ENCODE peak calls at places on chromosomes 3 and 15, in nine cellular contexts. Q, T, R, L, G, B, Y, H and M are unnamed samples.

GRCh38 chr3:32816439-32817194 is 1.2 kb upstream of the TRIM71 start:
- DNase-seq in Q (no peak), T (peak), R (no peak), L (no peak), G (peak), B (no peak), Y (peak), H (no peak), M (peak)

GRCh38 chr3:159620873-159621272 is 367.8 kb upstream of the IL12A start:
- DNase-seq in Q (no peak), T (no peak), R (no peak), L (peak), G (no peak), B (peak), Y (no peak), H (peak), M (no peak)

GRCh38 chr3:121567649-121568048 is at the start of gene ARGFX:
- DNase-seq in Q (no peak), T (no peak), R (no peak), L (no peak), G (no peak), B (no peak), Y (no peak), H (no peak), M (no peak)

GRCh38 chr3:197083486-197083885 is 53.9 kb upstream of the MELTF start:
- DNase-seq in Q (no peak), T (no peak), R (no peak), L (peak), G (no peak), B (peak), Y (no peak), H (peak), M (no peak)

GRCh38 chr3:158148218-158148617 is 38.3 kb downstream of the RSRC1 start:
- DNase-seq in Q (no peak), T (no peak), R (no peak), L (no peak), G (no peak), B (no peak), Y (no peak), H (peak), M (no peak)

GRCh38 chr15:33374181-33375006 is 63.6 kb downstream of the RYR3 start:
- DNase-seq in Q (no peak), T (no peak), R (no peak), L (no peak), G (no peak), B (no peak), Y (no peak), H (no peak), M (no peak)

GRCh38 chr15:65081758-65082157 is 5.2 kb downstream of the KBTBD13 start:
- DNase-seq in Q (no peak), T (no peak), R (no peak), L (no peak), G (no peak), B (no peak), Y (no peak), H (peak), M (no peak)

GRCh38 chr3:192904632-192905289 is 12.9 kb downstream of the MB21D2 start:
- DNase-seq in Q (no peak), T (no peak), R (no peak), L (no peak), G (no peak), B (no peak), Y (no peak), H (no peak), M (no peak)

GRCh38 chr3:101279162-101279561 is 41.2 kb downstream of the IMPG2 start:
- DNase-seq in Q (no peak), T (no peak), R (no peak), L (no peak), G (no peak), B (no peak), Y (no peak), H (peak), M (no peak)

GRCh38 chr15:80476036-80476435 is 71.9 kb downstream of the ARNT2 start:
- DNase-seq in Q (no peak), T (no peak), R (no peak), L (no peak), G (no peak), B (no peak), Y (no peak), H (no peak), M (no peak)

GRCh38 chr3:117666316-117666715 is 956.7 kb downstream of the TUSC7 start:
- DNase-seq in Q (no peak), T (no peak), R (no peak), L (no peak), G (no peak), B (no peak), Y (no peak), H (no peak), M (no peak)

GRCh38 chr15:58536414-58536813 is 104.6 kb downstream of the LIPC start:
- DNase-seq in Q (no peak), T (no peak), R (no peak), L (no peak), G (no peak), B (no peak), Y (no peak), H (no peak), M (no peak)

GRCh38 chr15:59999558-60000112 is 4.5 kb upstream of the FOXB1 start:
- DNase-seq in Q (peak), T (no peak), R (no peak), L (no peak), G (no peak), B (no peak), Y (no peak), H (no peak), M (no peak)

GRCh38 chr3:13480340-13481318 is 523 bp downstream of the HDAC11 start:
- DNase-seq in Q (no peak), T (peak), R (no peak), L (no peak), G (no peak), B (no peak), Y (no peak), H (peak), M (peak)

GRCh38 chr15:69060744-69061143 is 46.2 kb downstream of the NOX5 start:
- DNase-seq in Q (no peak), T (no peak), R (peak), L (no peak), G (no peak), B (no peak), Y (no peak), H (no peak), M (no peak)

GRCh38 chr3:117661636-117662095 is 952.1 kb downstream of the TUSC7 start:
- DNase-seq in Q (no peak), T (no peak), R (no peak), L (no peak), G (no peak), B (no peak), Y (no peak), H (peak), M (no peak)

GRCh38 chr3:165816209-165816608 is 21.0 kb downstream of the BCHE start:
- DNase-seq in Q (no peak), T (no peak), R (no peak), L (no peak), G (no peak), B (no peak), Y (no peak), H (no peak), M (no peak)

GRCh38 chr3:37400945-37401344 is 226.6 kb upstream of the LRRFIP2 start:
- DNase-seq in Q (no peak), T (no peak), R (no peak), L (no peak), G (no peak), B (no peak), Y (no peak), H (no peak), M (no peak)

GRCh38 chr3:53346922-53347260 is 452 bp downstream of the DCP1A start:
- DNase-seq in Q (no peak), T (no peak), R (no peak), L (no peak), G (no peak), B (no peak), Y (no peak), H (no peak), M (no peak)

GRCh38 chr3:71461749-71462483 is 121.6 kb downstream of the FOXP1 start:
- DNase-seq in Q (no peak), T (no peak), R (no peak), L (peak), G (no peak), B (no peak), Y (no peak), H (peak), M (no peak)

GRCh38 chr3:10495003-10495402 is 10.4 kb downstream of the ATP2B2 start:
- DNase-seq in Q (no peak), T (no peak), R (no peak), L (peak), G (no peak), B (no peak), Y (no peak), H (peak), M (no peak)

GRCh38 chr3:140629351-140630137 is 48.3 kb upstream of the TRIM42 start:
- DNase-seq in Q (no peak), T (no peak), R (no peak), L (peak), G (no peak), B (peak), Y (no peak), H (peak), M (no peak)

GRCh38 chr15:35519536-35520149 is 26.3 kb downstream of the DPH6 start:
- DNase-seq in Q (peak), T (peak), R (peak), L (peak), G (no peak), B (no peak), Y (peak), H (peak), M (no peak)

GRCh38 chr3:146131616-146132410 is 29.2 kb downstream of the PLOD2 start:
- DNase-seq in Q (no peak), T (no peak), R (no peak), L (peak), G (no peak), B (peak), Y (no peak), H (peak), M (no peak)

GRCh38 chr3:157606392-157607197 is 103.4 kb upstream of the VEPH1 start:
- DNase-seq in Q (peak), T (no peak), R (peak), L (peak), G (peak), B (peak), Y (peak), H (peak), M (no peak)

GRCh38 chr3:108780235-108780634 is 23.0 kb upstream of the RETNLB start:
- DNase-seq in Q (no peak), T (no peak), R (peak), L (no peak), G (peak), B (no peak), Y (no peak), H (no peak), M (no peak)

GRCh38 chr3:141544697-141545096 is 57.9 kb downstream of the RASA2 start:
- DNase-seq in Q (no peak), T (no peak), R (peak), L (no peak), G (no peak), B (no peak), Y (no peak), H (no peak), M (no peak)

GRCh38 chr3:123597561-123597960 is 12.7 kb upstream of the HACD2 start:
- DNase-seq in Q (no peak), T (no peak), R (no peak), L (no peak), G (no peak), B (no peak), Y (no peak), H (no peak), M (no peak)

GRCh38 chr3:72896996-72897757 is 9.3 kb downstream of the GXYLT2 start:
- DNase-seq in Q (no peak), T (no peak), R (no peak), L (no peak), G (no peak), B (no peak), Y (no peak), H (peak), M (no peak)